ENCODE peak calls at places on chromosomes 7 and 10, in four cellular contexts. One of them, this sample, is unnamed.

GRCh38 chr10:57959318-57960003 is 308.2 kb downstream of the IPMK start:
- DNase-seq in lower leg skin: no peak
- DNase-seq in fibroblast of lung: no peak
- DNase-seq in mucosa of descending colon: peak
- DNase-seq in this sample: peak

GRCh38 chr10:69043931-69044531 is 43.9 kb upstream of the SRGN start:
- DNase-seq in lower leg skin: no peak
- DNase-seq in fibroblast of lung: peak
- DNase-seq in mucosa of descending colon: no peak
- DNase-seq in this sample: peak

GRCh38 chr7:146116452-146117219 is at the start of gene CNTNAP2:
- DNase-seq in lower leg skin: no peak
- DNase-seq in fibroblast of lung: peak
- DNase-seq in mucosa of descending colon: no peak
- DNase-seq in this sample: no peak

GRCh38 chr7:47371733-47372368 is 210.1 kb downstream of the TNS3 start:
- DNase-seq in lower leg skin: peak
- DNase-seq in fibroblast of lung: peak
- DNase-seq in mucosa of descending colon: peak
- DNase-seq in this sample: peak

GRCh38 chr7:85065888-85066485 is 120.9 kb downstream of the SEMA3D start:
- DNase-seq in lower leg skin: no peak
- DNase-seq in fibroblast of lung: peak
- DNase-seq in mucosa of descending colon: no peak
- DNase-seq in this sample: no peak

GRCh38 chr10:45372251-45372951 is 1.6 kb upstream of the ALOX5 start:
- DNase-seq in lower leg skin: no peak
- DNase-seq in fibroblast of lung: no peak
- DNase-seq in mucosa of descending colon: no peak
- DNase-seq in this sample: no peak

GRCh38 chr10:48531486-48531885 is 73.4 kb downstream of the ARHGAP22 start:
- DNase-seq in lower leg skin: peak
- DNase-seq in fibroblast of lung: peak
- DNase-seq in mucosa of descending colon: no peak
- DNase-seq in this sample: no peak

GRCh38 chr10:120423350-120424197 is 33.5 kb upstream of the PLPP4 start:
- DNase-seq in lower leg skin: no peak
- DNase-seq in fibroblast of lung: peak
- DNase-seq in mucosa of descending colon: peak
- DNase-seq in this sample: peak

GRCh38 chr10:84205853-84206513 is 11.6 kb downstream of the CDHR1 start:
- DNase-seq in lower leg skin: peak
- DNase-seq in fibroblast of lung: no peak
- DNase-seq in mucosa of descending colon: no peak
- DNase-seq in this sample: peak

GRCh38 chr7:3780525-3780924 is 479.5 kb downstream of the SDK1 start:
- DNase-seq in lower leg skin: no peak
- DNase-seq in fibroblast of lung: no peak
- DNase-seq in mucosa of descending colon: no peak
- DNase-seq in this sample: no peak

GRCh38 chr7:69399038-69399800 is 199.1 kb upstream of the AUTS2 start:
- DNase-seq in lower leg skin: peak
- DNase-seq in fibroblast of lung: peak
- DNase-seq in mucosa of descending colon: no peak
- DNase-seq in this sample: no peak

GRCh38 chr7:36944843-36945242 is 220.5 kb upstream of the AOAH start:
- DNase-seq in lower leg skin: no peak
- DNase-seq in fibroblast of lung: no peak
- DNase-seq in mucosa of descending colon: peak
- DNase-seq in this sample: peak

GRCh38 chr10:48429309-48429708 is 122.8 kb downstream of the MAPK8 start:
- DNase-seq in lower leg skin: no peak
- DNase-seq in fibroblast of lung: no peak
- DNase-seq in mucosa of descending colon: no peak
- DNase-seq in this sample: no peak

GRCh38 chr7:26295015-26295414 is 3.4 kb downstream of the SNX10 start:
- DNase-seq in lower leg skin: no peak
- DNase-seq in fibroblast of lung: no peak
- DNase-seq in mucosa of descending colon: no peak
- DNase-seq in this sample: no peak

GRCh38 chr7:26293569-26294308 is 2.1 kb downstream of the SNX10 start:
- DNase-seq in lower leg skin: peak
- DNase-seq in fibroblast of lung: no peak
- DNase-seq in mucosa of descending colon: peak
- DNase-seq in this sample: peak

GRCh38 chr7:26291251-26291650 is 411 bp upstream of the SNX10 start:
- DNase-seq in lower leg skin: peak
- DNase-seq in fibroblast of lung: no peak
- DNase-seq in mucosa of descending colon: no peak
- DNase-seq in this sample: no peak

GRCh38 chr7:26291699-26292538 is at the start of gene SNX10:
- DNase-seq in lower leg skin: peak
- DNase-seq in fibroblast of lung: peak
- DNase-seq in mucosa of descending colon: peak
- DNase-seq in this sample: peak

DNA sequence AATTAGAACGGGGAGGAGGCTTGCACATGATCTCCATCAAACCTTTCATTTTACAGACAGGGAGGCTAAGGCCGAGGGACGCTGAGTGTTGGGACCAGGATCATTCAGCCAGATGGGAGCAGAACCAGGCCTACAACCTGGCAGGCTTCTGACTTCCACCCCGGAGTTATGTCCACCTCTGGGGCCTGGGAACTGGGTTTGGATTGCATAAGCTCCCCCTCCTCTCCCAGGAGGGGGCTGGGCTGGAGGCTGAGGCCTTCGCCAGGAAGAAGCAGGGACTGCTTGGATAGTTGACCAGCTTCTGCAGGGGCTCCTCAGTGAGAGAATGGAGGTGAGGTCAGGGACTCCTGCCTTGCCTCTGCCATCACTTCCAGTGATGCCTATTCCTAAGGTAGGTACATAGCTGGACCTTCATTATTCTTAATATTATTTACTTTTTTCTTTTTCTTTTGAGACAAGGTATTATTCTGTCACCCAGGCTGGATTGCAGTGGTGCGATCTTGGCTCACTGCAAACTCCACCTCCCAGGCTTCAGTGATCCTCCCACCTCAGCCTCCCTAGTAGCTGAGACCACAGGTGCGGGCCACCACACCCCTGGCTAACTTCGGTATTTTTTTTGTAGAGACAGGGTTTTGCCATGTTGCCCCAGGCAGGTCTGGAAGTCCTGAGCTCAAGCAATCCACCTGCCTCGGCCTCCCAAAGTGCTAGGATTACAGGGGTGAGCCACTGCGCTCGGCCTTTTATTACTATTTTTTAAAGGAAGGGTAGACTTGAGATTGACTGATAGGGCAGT is 1.3 kb downstream of the SNX10 start:
- DNase-seq in lower leg skin: peak
- DNase-seq in fibroblast of lung: no peak
- DNase-seq in mucosa of descending colon: no peak
- DNase-seq in this sample: no peak
- H3K4me3 ChIP-seq in lower leg skin: no peak
- H3K4me3 ChIP-seq in fibroblast of lung: no peak
- H3K4me3 ChIP-seq in mucosa of descending colon: no peak
- H3K4me3 ChIP-seq in this sample: no peak

GRCh38 chr10:102712089-102712488 is 2.1 kb downstream of the ARL3 start:
- DNase-seq in lower leg skin: no peak
- DNase-seq in fibroblast of lung: no peak
- DNase-seq in mucosa of descending colon: no peak
- DNase-seq in this sample: no peak
- H3K4me3 ChIP-seq in lower leg skin: no peak
- H3K4me3 ChIP-seq in fibroblast of lung: no peak
- H3K4me3 ChIP-seq in mucosa of descending colon: no peak
- H3K4me3 ChIP-seq in this sample: no peak

GRCh38 chr7:111091623-111092370 is 870 bp downstream of the LRRN3 start:
- DNase-seq in lower leg skin: no peak
- DNase-seq in fibroblast of lung: no peak
- DNase-seq in mucosa of descending colon: no peak
- DNase-seq in this sample: no peak

GRCh38 chr7:111089822-111090426 is 1.0 kb upstream of the LRRN3 start:
- DNase-seq in lower leg skin: no peak
- DNase-seq in fibroblast of lung: peak
- DNase-seq in mucosa of descending colon: no peak
- DNase-seq in this sample: peak

GRCh38 chr7:111094387-111094786 is 3.5 kb downstream of the LRRN3 start:
- DNase-seq in lower leg skin: no peak
- DNase-seq in fibroblast of lung: no peak
- DNase-seq in mucosa of descending colon: no peak
- DNase-seq in this sample: no peak

GRCh38 chr7:111090834-111091233 is at the start of gene LRRN3:
- DNase-seq in lower leg skin: no peak
- DNase-seq in fibroblast of lung: peak
- DNase-seq in mucosa of descending colon: peak
- DNase-seq in this sample: peak

DNA sequence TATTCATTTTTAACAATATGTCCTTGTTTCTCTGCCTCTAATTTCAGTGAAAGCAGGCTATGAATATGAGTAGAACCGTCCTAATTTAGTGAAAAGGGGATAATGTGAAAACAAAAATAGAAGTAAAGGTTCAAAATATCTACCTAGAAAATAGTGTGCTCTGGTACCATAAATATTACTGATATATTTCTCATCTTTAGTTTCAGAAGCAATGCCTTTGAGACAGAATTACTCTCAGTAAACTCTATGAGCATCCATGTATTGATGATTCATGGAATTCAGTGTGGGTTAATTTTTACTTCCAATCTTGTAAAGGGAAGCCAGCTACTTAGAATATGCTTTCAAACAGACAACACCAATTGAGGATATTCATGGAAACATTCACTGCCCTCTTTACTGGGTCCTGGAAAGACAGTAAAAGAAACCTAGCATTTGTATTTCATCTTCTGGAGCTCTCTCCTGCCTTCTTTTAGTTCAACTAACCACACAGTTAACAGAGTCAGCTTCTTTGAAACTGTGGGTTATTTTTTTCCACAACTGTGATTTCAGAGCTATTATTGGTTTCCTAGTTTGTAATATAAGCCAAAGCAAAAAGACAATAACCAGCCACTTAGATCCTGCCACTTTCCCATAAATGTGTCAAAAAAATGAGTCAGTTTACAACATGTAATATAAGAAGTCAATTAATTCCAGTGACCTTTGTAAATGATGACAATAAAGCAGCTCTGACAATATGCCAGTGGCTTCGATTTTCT is 1.7 kb downstream of the LRRN3 start:
- DNase-seq in lower leg skin: no peak
- DNase-seq in fibroblast of lung: no peak
- DNase-seq in mucosa of descending colon: no peak
- DNase-seq in this sample: peak
- H3K4me3 ChIP-seq in lower leg skin: no peak
- H3K4me3 ChIP-seq in fibroblast of lung: no peak
- H3K4me3 ChIP-seq in mucosa of descending colon: no peak
- H3K4me3 ChIP-seq in this sample: no peak

GRCh38 chr10:117168135-117168674 is 29.1 kb upstream of the KCNK18 start:
- DNase-seq in lower leg skin: peak
- DNase-seq in fibroblast of lung: peak
- DNase-seq in mucosa of descending colon: peak
- DNase-seq in this sample: peak

GRCh38 chr10:117165557-117166419 is 27.7 kb upstream of the VAX1 start:
- DNase-seq in lower leg skin: no peak
- DNase-seq in fibroblast of lung: peak
- DNase-seq in mucosa of descending colon: peak
- DNase-seq in this sample: peak

GRCh38 chr10:117166420-117167345 is 28.6 kb upstream of the VAX1 start:
- DNase-seq in lower leg skin: no peak
- DNase-seq in fibroblast of lung: no peak
- DNase-seq in mucosa of descending colon: no peak
- DNase-seq in this sample: peak

GRCh38 chr10:117168729-117169128 is 28.6 kb upstream of the KCNK18 start:
- DNase-seq in lower leg skin: no peak
- DNase-seq in fibroblast of lung: no peak
- DNase-seq in mucosa of descending colon: no peak
- DNase-seq in this sample: no peak

DNA sequence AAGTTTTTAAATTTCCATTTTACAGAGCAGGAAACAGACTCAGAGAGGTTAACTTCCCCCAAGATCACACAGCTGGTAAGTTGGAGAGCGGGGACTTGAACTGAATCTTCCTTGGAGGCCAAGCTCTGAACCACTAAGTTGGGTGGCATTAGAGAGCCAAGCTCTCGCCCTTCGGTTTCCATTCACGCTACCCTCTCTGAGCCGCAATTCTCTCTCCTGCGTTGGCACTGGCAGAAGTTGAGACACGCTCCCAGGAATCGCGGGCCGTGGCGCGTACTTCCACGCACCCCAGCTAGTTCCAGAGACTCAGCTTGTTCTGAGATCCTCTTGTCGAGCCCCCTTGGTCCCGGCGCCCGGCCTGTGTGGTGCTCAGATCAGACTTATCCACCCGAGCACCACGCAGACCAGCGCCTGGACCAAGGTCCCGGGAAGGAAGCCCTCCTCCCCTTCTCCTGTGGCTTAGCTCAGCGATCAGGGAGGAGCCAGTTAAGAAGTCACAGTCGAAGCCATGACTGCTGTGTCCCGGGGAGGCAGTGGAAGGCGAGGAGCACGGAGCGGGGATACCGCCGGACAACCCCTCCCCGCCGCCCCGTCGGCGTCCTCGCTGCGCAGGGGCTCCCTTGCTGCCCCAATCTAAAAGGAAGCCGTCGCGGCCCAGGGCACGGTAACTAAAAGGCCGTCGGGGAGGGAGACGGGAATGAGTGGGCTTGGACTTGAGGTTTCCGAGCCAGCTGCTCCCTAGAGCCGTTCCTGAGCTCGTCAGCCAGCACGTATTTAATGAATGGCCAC is 29.5 kb upstream of the VAX1 start:
- DNase-seq in lower leg skin: no peak
- DNase-seq in fibroblast of lung: no peak
- DNase-seq in mucosa of descending colon: no peak
- DNase-seq in this sample: no peak
- H3K4me3 ChIP-seq in lower leg skin: no peak
- H3K4me3 ChIP-seq in fibroblast of lung: no peak
- H3K4me3 ChIP-seq in mucosa of descending colon: no peak
- H3K4me3 ChIP-seq in this sample: no peak

GRCh38 chr7:832292-832967 is at the start of gene SUN1:
- DNase-seq in lower leg skin: no peak
- DNase-seq in fibroblast of lung: peak
- DNase-seq in mucosa of descending colon: no peak
- DNase-seq in this sample: no peak
- H3K4me3 ChIP-seq in lower leg skin: no peak
- H3K4me3 ChIP-seq in fibroblast of lung: peak
- H3K4me3 ChIP-seq in mucosa of descending colon: no peak
- H3K4me3 ChIP-seq in this sample: no peak

GRCh38 chr7:98867271-98867701 is 2.5 kb downstream of the TMEM130 start:
- DNase-seq in lower leg skin: no peak
- DNase-seq in fibroblast of lung: peak
- DNase-seq in mucosa of descending colon: no peak
- DNase-seq in this sample: no peak

GRCh38 chr7:98868450-98868849 is 1.4 kb downstream of the TMEM130 start:
- DNase-seq in lower leg skin: no peak
- DNase-seq in fibroblast of lung: no peak
- DNase-seq in mucosa of descending colon: no peak
- DNase-seq in this sample: no peak

GRCh38 chr7:98870071-98870651 is 347 bp upstream of the TMEM130 start:
- DNase-seq in lower leg skin: no peak
- DNase-seq in fibroblast of lung: peak
- DNase-seq in mucosa of descending colon: no peak
- DNase-seq in this sample: no peak

GRCh38 chr7:98869374-98870070 is at the start of gene TMEM130:
- DNase-seq in lower leg skin: no peak
- DNase-seq in fibroblast of lung: peak
- DNase-seq in mucosa of descending colon: no peak
- DNase-seq in this sample: no peak

GRCh38 chr7:98869001-98869373 is 827 bp downstream of the TMEM130 start:
- DNase-seq in lower leg skin: no peak
- DNase-seq in fibroblast of lung: no peak
- DNase-seq in mucosa of descending colon: no peak
- DNase-seq in this sample: no peak
- H3K4me3 ChIP-seq in lower leg skin: no peak
- H3K4me3 ChIP-seq in fibroblast of lung: no peak
- H3K4me3 ChIP-seq in mucosa of descending colon: no peak
- H3K4me3 ChIP-seq in this sample: no peak

This sample was measured in small intestine.